ENCODE peak calls at places on chromosomes 1 and 21, in ten cellular contexts. One of them, this sample, is unnamed.

GRCh38 chr1:69191280-69191679 is 376.4 kb upstream of the LRRC7 start:
- DNase-seq in activated CD4-positive, alpha-beta T cell treated with anti-CD3 and anti-CD28 coated beads, Interleukin-2, amount 10 ng/mL, durations not matched to agents 7 days and 5 days: no peak
- DNase-seq in posterior cingulate gyrus: no peak
- DNase-seq in stimulated activated CD4-positive, alpha-beta T cell treated with anti-CD3 and anti-CD28 coated beads, Interleukin-15, amount 100 ng/mL, for 24 hours: no peak
- DNase-seq in EH: no peak
- DNase-seq in memory B cell: no peak
- DNase-seq in sciatic nerve: no peak
- DNase-seq in NCI-H69: peak; percentile 92
- DNase-seq in T-helper 2 cell: no peak
- DNase-seq in MV-4-11: no peak
- DNase-seq in this sample: no peak

GRCh38 chr21:44706026-44706705 is 5.2 kb downstream of the TSPEAR start:
- DNase-seq in EH: no peak
- DNase-seq in activated CD4-positive, alpha-beta T cell treated with anti-CD3 and anti-CD28 coated beads, Interleukin-2, amount 10 ng/mL, durations not matched to agents 7 days and 5 days: no peak
- DNase-seq in MV-4-11: no peak
- DNase-seq in stimulated activated CD4-positive, alpha-beta T cell treated with anti-CD3 and anti-CD28 coated beads, Interleukin-15, amount 100 ng/mL, for 24 hours: no peak
- DNase-seq in memory B cell: no peak
- DNase-seq in T-helper 2 cell: no peak
- DNase-seq in NCI-H69: no peak
- DNase-seq in sciatic nerve: peak; percentile 51
- DNase-seq in posterior cingulate gyrus: no peak
- DNase-seq in this sample: no peak

GRCh38 chr1:62337785-62338631 is 18.8 kb upstream of the KANK4 start:
- DNase-seq in NCI-H69: no peak
- DNase-seq in T-helper 2 cell: no peak
- DNase-seq in stimulated activated CD4-positive, alpha-beta T cell treated with anti-CD3 and anti-CD28 coated beads, Interleukin-15, amount 100 ng/mL, for 24 hours: no peak
- DNase-seq in activated CD4-positive, alpha-beta T cell treated with anti-CD3 and anti-CD28 coated beads, Interleukin-2, amount 10 ng/mL, durations not matched to agents 7 days and 5 days: no peak
- DNase-seq in MV-4-11: no peak
- DNase-seq in EH: peak; percentile 15
- DNase-seq in posterior cingulate gyrus: no peak
- DNase-seq in sciatic nerve: peak; percentile 66
- DNase-seq in memory B cell: no peak
- DNase-seq in this sample: no peak

GRCh38 chr1:7592120-7592798 is 178.8 kb upstream of the VAMP3 start:
- DNase-seq in memory B cell: no peak
- DNase-seq in activated CD4-positive, alpha-beta T cell treated with anti-CD3 and anti-CD28 coated beads, Interleukin-2, amount 10 ng/mL, durations not matched to agents 7 days and 5 days: no peak
- DNase-seq in posterior cingulate gyrus: no peak
- DNase-seq in NCI-H69: no peak
- DNase-seq in EH: no peak
- DNase-seq in sciatic nerve: peak; percentile 42
- DNase-seq in T-helper 2 cell: no peak
- DNase-seq in MV-4-11: no peak
- DNase-seq in stimulated activated CD4-positive, alpha-beta T cell treated with anti-CD3 and anti-CD28 coated beads, Interleukin-15, amount 100 ng/mL, for 24 hours: no peak
- DNase-seq in this sample: no peak

GRCh38 chr1:234125283-234125682 is 220.8 kb downstream of the SLC35F3 start:
- DNase-seq in posterior cingulate gyrus: no peak
- DNase-seq in activated CD4-positive, alpha-beta T cell treated with anti-CD3 and anti-CD28 coated beads, Interleukin-2, amount 10 ng/mL, durations not matched to agents 7 days and 5 days: peak; percentile 45
- DNase-seq in memory B cell: no peak
- DNase-seq in EH: peak; percentile 64
- DNase-seq in sciatic nerve: no peak
- DNase-seq in stimulated activated CD4-positive, alpha-beta T cell treated with anti-CD3 and anti-CD28 coated beads, Interleukin-15, amount 100 ng/mL, for 24 hours: peak; percentile 67
- DNase-seq in T-helper 2 cell: no peak
- DNase-seq in MV-4-11: no peak
- DNase-seq in NCI-H69: peak; percentile 88
- DNase-seq in this sample: peak; percentile 46

GRCh38 chr1:97137862-97138514 is 416.4 kb downstream of the PTBP2 start:
- DNase-seq in activated CD4-positive, alpha-beta T cell treated with anti-CD3 and anti-CD28 coated beads, Interleukin-2, amount 10 ng/mL, durations not matched to agents 7 days and 5 days: peak; percentile 38
- DNase-seq in memory B cell: no peak
- DNase-seq in T-helper 2 cell: no peak
- DNase-seq in stimulated activated CD4-positive, alpha-beta T cell treated with anti-CD3 and anti-CD28 coated beads, Interleukin-15, amount 100 ng/mL, for 24 hours: peak; percentile 16
- DNase-seq in sciatic nerve: no peak
- DNase-seq in EH: peak; percentile 75
- DNase-seq in MV-4-11: peak; percentile 74
- DNase-seq in NCI-H69: peak; percentile 98
- DNase-seq in posterior cingulate gyrus: no peak
- DNase-seq in this sample: peak; percentile 76

GRCh38 chr1:89620664-89621063 is 12.3 kb upstream of the LRRC8C start:
- DNase-seq in NCI-H69: no peak
- DNase-seq in MV-4-11: peak; percentile 41
- DNase-seq in EH: no peak
- DNase-seq in T-helper 2 cell: no peak
- DNase-seq in activated CD4-positive, alpha-beta T cell treated with anti-CD3 and anti-CD28 coated beads, Interleukin-2, amount 10 ng/mL, durations not matched to agents 7 days and 5 days: no peak
- DNase-seq in memory B cell: no peak
- DNase-seq in posterior cingulate gyrus: no peak
- DNase-seq in sciatic nerve: no peak
- DNase-seq in stimulated activated CD4-positive, alpha-beta T cell treated with anti-CD3 and anti-CD28 coated beads, Interleukin-15, amount 100 ng/mL, for 24 hours: no peak
- DNase-seq in this sample: no peak

GRCh38 chr1:119286587-119287181 is 81.9 kb upstream of the HAO2 start:
- DNase-seq in NCI-H69: peak; percentile 54
- DNase-seq in EH: peak; percentile 34
- DNase-seq in sciatic nerve: no peak
- DNase-seq in MV-4-11: peak; percentile 18
- DNase-seq in posterior cingulate gyrus: no peak
- DNase-seq in memory B cell: no peak
- DNase-seq in stimulated activated CD4-positive, alpha-beta T cell treated with anti-CD3 and anti-CD28 coated beads, Interleukin-15, amount 100 ng/mL, for 24 hours: peak; percentile 28
- DNase-seq in activated CD4-positive, alpha-beta T cell treated with anti-CD3 and anti-CD28 coated beads, Interleukin-2, amount 10 ng/mL, durations not matched to agents 7 days and 5 days: peak; percentile 37
- DNase-seq in T-helper 2 cell: no peak
- DNase-seq in this sample: peak; percentile 13

GRCh38 chr21:42459583-42460215 is 36.3 kb downstream of the RSPH1 start:
- DNase-seq in activated CD4-positive, alpha-beta T cell treated with anti-CD3 and anti-CD28 coated beads, Interleukin-2, amount 10 ng/mL, durations not matched to agents 7 days and 5 days: no peak
- DNase-seq in stimulated activated CD4-positive, alpha-beta T cell treated with anti-CD3 and anti-CD28 coated beads, Interleukin-15, amount 100 ng/mL, for 24 hours: no peak
- DNase-seq in memory B cell: no peak
- DNase-seq in MV-4-11: no peak
- DNase-seq in sciatic nerve: peak; percentile 46
- DNase-seq in T-helper 2 cell: no peak
- DNase-seq in EH: no peak
- DNase-seq in NCI-H69: no peak
- DNase-seq in posterior cingulate gyrus: no peak
- DNase-seq in this sample: no peak

GRCh38 chr1:203669739-203670138 is 43.1 kb downstream of the ATP2B4 start:
- DNase-seq in T-helper 2 cell: no peak
- DNase-seq in sciatic nerve: no peak
- DNase-seq in MV-4-11: no peak
- DNase-seq in activated CD4-positive, alpha-beta T cell treated with anti-CD3 and anti-CD28 coated beads, Interleukin-2, amount 10 ng/mL, durations not matched to agents 7 days and 5 days: no peak
- DNase-seq in memory B cell: no peak
- DNase-seq in posterior cingulate gyrus: no peak
- DNase-seq in EH: peak; percentile 62
- DNase-seq in NCI-H69: peak; percentile 28
- DNase-seq in stimulated activated CD4-positive, alpha-beta T cell treated with anti-CD3 and anti-CD28 coated beads, Interleukin-15, amount 100 ng/mL, for 24 hours: no peak
- DNase-seq in this sample: peak; percentile 93

GRCh38 chr1:178539291-178539690 is 26.4 kb downstream of the TEX35 start:
- DNase-seq in sciatic nerve: no peak
- DNase-seq in posterior cingulate gyrus: no peak
- DNase-seq in stimulated activated CD4-positive, alpha-beta T cell treated with anti-CD3 and anti-CD28 coated beads, Interleukin-15, amount 100 ng/mL, for 24 hours: no peak
- DNase-seq in MV-4-11: no peak
- DNase-seq in T-helper 2 cell: no peak
- DNase-seq in activated CD4-positive, alpha-beta T cell treated with anti-CD3 and anti-CD28 coated beads, Interleukin-2, amount 10 ng/mL, durations not matched to agents 7 days and 5 days: no peak
- DNase-seq in NCI-H69: no peak
- DNase-seq in EH: no peak
- DNase-seq in memory B cell: no peak
- DNase-seq in this sample: no peak

GRCh38 chr1:205009666-205010065 is 33.3 kb upstream of the CNTN2 start:
- DNase-seq in posterior cingulate gyrus: no peak
- DNase-seq in EH: no peak
- DNase-seq in MV-4-11: no peak
- DNase-seq in stimulated activated CD4-positive, alpha-beta T cell treated with anti-CD3 and anti-CD28 coated beads, Interleukin-15, amount 100 ng/mL, for 24 hours: no peak
- DNase-seq in activated CD4-positive, alpha-beta T cell treated with anti-CD3 and anti-CD28 coated beads, Interleukin-2, amount 10 ng/mL, durations not matched to agents 7 days and 5 days: no peak
- DNase-seq in memory B cell: no peak
- DNase-seq in NCI-H69: peak; percentile 71
- DNase-seq in T-helper 2 cell: no peak
- DNase-seq in sciatic nerve: no peak
- DNase-seq in this sample: no peak

GRCh38 chr1:60861949-60862346 is 220.4 kb upstream of the NFIA start:
- DNase-seq in EH: no peak
- DNase-seq in memory B cell: no peak
- DNase-seq in NCI-H69: no peak
- DNase-seq in stimulated activated CD4-positive, alpha-beta T cell treated with anti-CD3 and anti-CD28 coated beads, Interleukin-15, amount 100 ng/mL, for 24 hours: no peak
- DNase-seq in sciatic nerve: no peak
- DNase-seq in posterior cingulate gyrus: no peak
- DNase-seq in T-helper 2 cell: no peak
- DNase-seq in MV-4-11: no peak
- DNase-seq in activated CD4-positive, alpha-beta T cell treated with anti-CD3 and anti-CD28 coated beads, Interleukin-2, amount 10 ng/mL, durations not matched to agents 7 days and 5 days: no peak
- DNase-seq in this sample: no peak

GRCh38 chr1:22889213-22889827 is 83.3 kb downstream of the LACTBL1 start:
- DNase-seq in activated CD4-positive, alpha-beta T cell treated with anti-CD3 and anti-CD28 coated beads, Interleukin-2, amount 10 ng/mL, durations not matched to agents 7 days and 5 days: peak; percentile 13
- DNase-seq in memory B cell: no peak
- DNase-seq in NCI-H69: peak; percentile 42
- DNase-seq in posterior cingulate gyrus: no peak
- DNase-seq in MV-4-11: no peak
- DNase-seq in T-helper 2 cell: no peak
- DNase-seq in sciatic nerve: no peak
- DNase-seq in stimulated activated CD4-positive, alpha-beta T cell treated with anti-CD3 and anti-CD28 coated beads, Interleukin-15, amount 100 ng/mL, for 24 hours: no peak
- DNase-seq in EH: peak; percentile 49
- DNase-seq in this sample: peak; percentile 16

GRCh38 chr1:6419397-6419802 is 319 bp downstream of the HES2 start:
- DNase-seq in memory B cell: no peak
- DNase-seq in stimulated activated CD4-positive, alpha-beta T cell treated with anti-CD3 and anti-CD28 coated beads, Interleukin-15, amount 100 ng/mL, for 24 hours: peak; percentile 37
- DNase-seq in sciatic nerve: no peak
- DNase-seq in EH: no peak
- DNase-seq in posterior cingulate gyrus: no peak
- DNase-seq in MV-4-11: no peak
- DNase-seq in T-helper 2 cell: no peak
- DNase-seq in activated CD4-positive, alpha-beta T cell treated with anti-CD3 and anti-CD28 coated beads, Interleukin-2, amount 10 ng/mL, durations not matched to agents 7 days and 5 days: no peak
- DNase-seq in NCI-H69: peak; percentile 42
- DNase-seq in this sample: no peak

GRCh38 chr1:212959266-212960220 is 9.2 kb downstream of the VASH2 start:
- DNase-seq in sciatic nerve: no peak
- DNase-seq in posterior cingulate gyrus: no peak
- DNase-seq in NCI-H69: no peak
- DNase-seq in activated CD4-positive, alpha-beta T cell treated with anti-CD3 and anti-CD28 coated beads, Interleukin-2, amount 10 ng/mL, durations not matched to agents 7 days and 5 days: no peak
- DNase-seq in T-helper 2 cell: no peak
- DNase-seq in stimulated activated CD4-positive, alpha-beta T cell treated with anti-CD3 and anti-CD28 coated beads, Interleukin-15, amount 100 ng/mL, for 24 hours: no peak
- DNase-seq in memory B cell: no peak
- DNase-seq in MV-4-11: no peak
- DNase-seq in EH: no peak
- DNase-seq in this sample: no peak